ENCODE peak calls at places on chromosomes 11 and 22, in ten cellular contexts. Q, P, R, J, K, G, F, M, C and N are unnamed samples. For H3K4me1, the result is how much of the 10 kb centered on the place peaks cover.

GRCh38 chr22:38946771-38947170 is 10.6 kb upstream of the APOBEC3A start:
- DNase-seq in F (peak), C (no peak), K (no peak), J (no peak), P (no peak), R (no peak), G (no peak), Q (no peak), M (no peak), N (no peak)

GRCh38 chr11:74257934-74258553 is 53.4 kb downstream of the P4HA3 start:
- DNase-seq in Q (peak), C (peak), M (peak), J (peak), R (no peak), G (no peak), F (no peak), K (peak), P (peak), N (peak)

GRCh38 chr11:130101661-130102060 is 32.0 kb downstream of the APLP2 start:
- DNase-seq in P (no peak), K (no peak), M (no peak), C (no peak), R (no peak), F (no peak), Q (no peak), G (no peak), J (no peak), N (no peak)

GRCh38 chr11:92224394-92225205 is at the start of gene FAT3:
- DNase-seq in J (no peak), Q (peak), P (no peak), C (no peak), M (no peak), R (peak), F (peak), G (peak), K (no peak), N (peak)

GRCh38 chr11:82732734-82733443 is 775 bp downstream of the FAM181B start:
- DNase-seq in M (no peak), G (peak), R (peak), Q (no peak), P (no peak), C (peak), F (peak), K (no peak), J (no peak), N (peak)

GRCh38 chr11:9138612-9139579 is 47.5 kb upstream of the SCUBE2 start:
- DNase-seq in F (no peak), R (no peak), J (peak), C (peak), Q (peak), P (peak), G (peak), M (peak), K (no peak), N (no peak)

GRCh38 chr11:109984634-109985289 is 108.4 kb upstream of the ZC3H12C start:
- DNase-seq in M (no peak), R (no peak), P (no peak), G (no peak), Q (no peak), J (no peak), K (no peak), C (no peak), F (no peak), N (no peak)

GRCh38 chr11:7651140-7651551 is 22.2 kb downstream of the CYB5R2 start:
- DNase-seq in R (no peak), J (no peak), C (no peak), F (no peak), G (no peak), K (no peak), P (no peak), Q (peak), M (no peak), N (no peak)

GRCh38 chr11:86152006-86152862 is 83.3 kb upstream of the PICALM start:
- DNase-seq in M (no peak), K (no peak), P (no peak), F (no peak), G (no peak), Q (peak), R (no peak), C (peak), J (no peak), N (no peak)

GRCh38 chr11:60915250-60915914 is 1.4 kb downstream of the TMEM109 start:
- DNase-seq in C (peak), P (peak), G (peak), Q (peak), J (peak), K (peak), R (peak), M (no peak), F (peak), N (peak)
- TF ChIP-seq CTCF in C (no peak), P (no peak), G (peak), Q (peak), J (peak), K (peak), R (peak), M (peak), F (peak), N (no peak)

GRCh38 chr11:133047036-133047800 is 485.1 kb downstream of the OPCML start:
- DNase-seq in Q (no peak), G (no peak), C (no peak), F (no peak), R (no peak), P (no peak), K (no peak), M (no peak), J (no peak), N (no peak)
- H3K4me1 ChIP-seq in Q (under half), G (under half), C (under half), F (under half), R (under half), P (under half), K (under half), M (under half), J (under half), N (under half)

DNA sequence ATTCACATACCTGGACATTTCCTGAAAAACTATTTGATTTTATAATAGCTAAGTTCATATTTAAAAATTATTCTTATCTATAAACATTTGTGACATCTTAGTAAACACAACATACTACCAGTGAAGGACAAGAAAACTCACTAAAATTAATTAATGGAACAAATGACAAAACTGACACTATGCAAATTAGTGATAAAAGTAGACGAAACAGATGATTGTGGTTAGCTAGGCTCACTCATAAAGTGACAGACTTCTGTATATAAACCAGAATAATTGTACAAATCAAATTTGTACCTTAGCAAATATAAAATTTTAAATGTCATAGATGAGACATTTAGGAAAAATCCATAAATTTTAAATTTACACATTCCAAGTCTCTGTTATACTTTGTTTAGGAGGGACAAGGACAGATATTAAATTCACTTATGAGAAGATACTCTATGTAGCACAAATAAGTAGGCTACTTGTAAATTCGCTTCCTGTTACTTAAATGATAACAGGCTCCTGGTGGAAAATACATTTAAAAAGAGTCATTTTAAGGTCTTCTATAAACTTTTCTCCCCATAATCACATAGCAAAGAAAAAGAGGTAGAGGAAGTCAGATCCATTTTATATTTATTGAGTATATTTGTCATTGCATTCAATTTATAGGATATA is 81.2 kb downstream of the KIF18A start:
- DNase-seq in F (no peak), P (no peak), M (no peak), K (no peak), J (no peak), G (no peak), Q (no peak), R (no peak), C (no peak), N (no peak)
- H3K27ac ChIP-seq in F (no peak), P (no peak), M (no peak), K (no peak), J (no peak), G (no peak), Q (no peak), R (no peak), C (no peak), N (no peak)

GRCh38 chr22:20560716-20561115 is 53.3 kb downstream of the MED15 start:
- DNase-seq in G (no peak), M (no peak), Q (no peak), C (no peak), R (no peak), P (no peak), K (no peak), J (no peak), F (no peak), N (no peak)

GRCh38 chr22:20563464-20563906 is 56.1 kb downstream of the MED15 start:
- DNase-seq in J (no peak), Q (no peak), P (peak), M (no peak), F (no peak), K (no peak), G (no peak), C (no peak), R (no peak), N (no peak)

GRCh38 chr22:20561882-20562281 is 54.5 kb downstream of the MED15 start:
- DNase-seq in Q (no peak), G (no peak), R (no peak), J (no peak), F (no peak), K (no peak), C (no peak), M (no peak), P (peak), N (no peak)

GRCh38 chr22:20563941-20564371 is 56.5 kb downstream of the MED15 start:
- DNase-seq in J (no peak), P (no peak), M (no peak), R (no peak), Q (no peak), F (no peak), C (no peak), G (no peak), K (no peak), N (no peak)

DNA sequence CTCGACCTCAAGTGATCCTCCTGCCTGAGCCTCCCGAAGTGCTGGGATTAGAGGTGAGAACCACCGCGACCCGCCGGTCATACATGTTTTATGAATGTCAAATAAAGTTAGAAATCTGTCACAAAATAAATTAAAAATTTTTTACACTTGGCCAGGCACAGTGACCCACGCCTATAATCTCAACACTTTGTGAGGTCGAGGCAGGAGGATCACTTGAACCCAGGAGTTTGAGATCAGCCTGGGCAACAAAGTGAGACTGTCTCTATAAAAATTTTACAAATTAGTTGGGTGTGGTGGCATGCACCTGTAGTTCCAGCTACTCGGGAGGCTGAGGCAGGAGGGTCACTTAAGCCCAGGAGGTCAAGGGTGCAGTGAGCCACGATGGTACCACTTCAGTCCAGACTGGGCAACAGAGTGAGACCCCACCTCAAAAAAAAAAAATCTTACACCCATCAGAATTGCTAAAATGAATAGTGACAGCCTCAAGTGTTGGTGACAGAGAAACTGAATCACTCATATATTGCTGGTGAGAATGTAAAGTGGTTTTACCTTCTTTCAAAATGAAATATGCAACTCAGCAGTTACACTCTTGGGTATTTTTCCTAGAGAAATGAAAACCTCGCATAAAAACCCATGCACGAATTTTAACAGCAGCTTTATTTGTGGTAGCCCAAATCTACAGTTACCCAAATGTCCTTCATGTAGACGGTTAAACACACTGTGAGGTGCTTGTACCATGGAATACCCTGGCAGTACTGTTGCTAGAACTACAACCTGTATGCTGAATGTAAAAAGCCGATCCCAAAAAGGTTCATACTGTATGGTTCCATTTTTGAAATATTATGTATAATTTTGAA is 55.4 kb downstream of the MED15 start:
- DNase-seq in Q (no peak), J (no peak), G (no peak), R (no peak), C (no peak), K (no peak), F (no peak), M (no peak), P (peak), N (no peak)
- TF ChIP-seq CTCF in Q (no peak), J (no peak), G (no peak), R (no peak), C (no peak), K (no peak), F (no peak), M (no peak), P (no peak), N (no peak)

GRCh38 chr22:50582562-50583293 is at the start of gene CHKB:
- DNase-seq in M (peak), C (peak), J (peak), Q (peak), R (peak), F (peak), K (peak), G (peak), P (peak), N (peak)

GRCh38 chr22:50585781-50586180 is 3.1 kb upstream of the CHKB start:
- DNase-seq in Q (no peak), K (no peak), P (no peak), J (no peak), M (no peak), G (no peak), R (peak), C (no peak), F (peak), N (no peak)

GRCh38 chr22:50585238-50585637 is 2.6 kb upstream of the CHKB start:
- DNase-seq in J (no peak), R (no peak), F (no peak), Q (no peak), P (no peak), C (no peak), M (no peak), K (no peak), G (no peak), N (no peak)

GRCh38 chr22:50583294-50583865 is 731 bp upstream of the CHKB start:
- DNase-seq in J (no peak), R (peak), C (peak), F (no peak), G (no peak), Q (no peak), M (no peak), K (no peak), P (no peak), N (no peak)

GRCh38 chr22:50584106-50585096 is 1.8 kb upstream of the CHKB start:
- DNase-seq in K (peak), J (no peak), M (no peak), F (peak), C (peak), G (no peak), Q (no peak), P (no peak), R (peak), N (no peak)
- H3K4me1 ChIP-seq in K (under half), J (under half), M (under half), F (under half), C (under half), G (under half), Q (under half), P (under half), R (under half), N (under half)

GRCh38 chr22:35523167-35523928 is 17.3 kb upstream of the RASD2 start:
- DNase-seq in P (no peak), C (no peak), J (no peak), F (no peak), G (no peak), M (no peak), K (no peak), Q (no peak), R (no peak), N (no peak)
- H3K27ac ChIP-seq in P (no peak), C (no peak), J (no peak), F (no peak), G (no peak), M (no peak), K (peak), Q (no peak), R (no peak), N (no peak)

GRCh38 chr22:43187171-43188099 is 501 bp upstream of the TTLL12 start:
- DNase-seq in C (peak), M (peak), J (peak), G (peak), R (peak), F (peak), K (peak), P (peak), Q (peak), N (peak)
- TF ChIP-seq CTCF in C (peak), M (peak), J (peak), G (peak), R (peak), F (peak), K (peak), P (peak), Q (peak), N (peak)